ENCODE peak calls at places on chromosomes 13 and 19, in five cellular contexts. X is lower lobe of right lung, O is astrocyte of the spinal cord, V is coronary artery, W is fibroblast of lung. P is an unnamed sample.

GRCh38 chr19:34155686-34156085 is 16.6 kb upstream of the LSM14A start:
- DNase-seq in V (no peak), W (no peak), X (no peak), O (no peak), P (peak; percentile 20)

GRCh38 chr13:44300895-44301638 is 72.6 kb upstream of the SERP2 start:
- DNase-seq in X (no peak), O (peak; percentile 89), V (peak; percentile 85), W (peak; percentile 76), P (peak; percentile 72)

GRCh38 chr13:80988752-80989151 is 647.8 kb upstream of the SPRY2 start:
- DNase-seq in O (no peak), V (no peak), W (no peak), X (no peak), P (no peak)

GRCh38 chr19:55579766-55580621 is 654 bp downstream of the ZNF579 start:
- DNase-seq in V (no peak), O (peak; percentile 47), X (no peak), W (peak; percentile 49), P (peak; percentile 41)

GRCh38 chr19:50158577-50158976 is 4.5 kb downstream of the IZUMO2 start:
- DNase-seq in O (no peak), V (no peak), W (no peak), X (no peak), P (no peak)

GRCh38 chr13:106337096-106337495 is 198.4 kb downstream of the EFNB2 start:
- DNase-seq in W (peak; percentile 52), X (no peak), O (no peak), V (no peak), P (peak; percentile 31)

GRCh38 chr13:114219406-114219805 is 15.3 kb upstream of the CDC16 start:
- DNase-seq in W (no peak), X (no peak), V (no peak), O (no peak), P (no peak)

GRCh38 chr19:52216401-52216800 is 26.5 kb downstream of the PPP2R1A start:
- DNase-seq in X (no peak), O (no peak), V (no peak), W (no peak), P (no peak)

GRCh38 chr13:20465218-20465879 is 60.3 kb downstream of the CRYL1 start:
- DNase-seq in V (no peak), X (no peak), W (peak; percentile 38), O (no peak), P (no peak)

GRCh38 chr19:55536366-55536765 is 567 bp downstream of the SBK2 start:
- DNase-seq in O (no peak), W (no peak), X (no peak), V (no peak), P (no peak)

GRCh38 chr19:17246681-17247425 is 1.1 kb upstream of the NR2F6 start:
- DNase-seq in X (peak; percentile 66), O (peak; percentile 43), W (no peak), V (no peak), P (peak; percentile 70)

GRCh38 chr13:89375839-89376238 is 1704.7 kb downstream of the SLITRK5 start:
- DNase-seq in O (peak; percentile 80), V (no peak), W (peak; percentile 92), X (no peak), P (peak; percentile 92)

GRCh38 chr19:12052057-12052570 is 647 bp downstream of the ZNF878 start:
- DNase-seq in O (no peak), V (no peak), X (no peak), W (no peak), P (no peak)

GRCh38 chr19:35316560-35316959 is 12.4 kb upstream of the CD22 start:
- DNase-seq in V (no peak), W (no peak), X (no peak), O (no peak), P (no peak)

GRCh38 chr19:18469245-18470107 is 31.5 kb upstream of the ISYNA1 start:
- DNase-seq in O (peak; percentile 63), V (no peak), X (peak; percentile 77), W (peak; percentile 75), P (peak; percentile 78)

GRCh38 chr19:2337329-2337707 is 8.8 kb downstream of the SPPL2B start:
- DNase-seq in W (peak; percentile 44), V (no peak), X (no peak), O (peak; percentile 63), P (peak; percentile 74)

GRCh38 chr13:32134991-32135390 is 103.4 kb downstream of the FRY start:
- DNase-seq in O (peak; percentile 10), V (no peak), X (no peak), W (no peak), P (peak; percentile 36)

GRCh38 chr19:8342684-8343482 is at the start of gene KANK3:
- DNase-seq in V (peak; percentile 97), W (peak; percentile 94), O (peak; percentile 93), X (peak; percentile 99), P (peak; percentile 97)

GRCh38 chr19:34313188-34313587 is 51.8 kb upstream of the GPI start:
- DNase-seq in W (peak; percentile 52), X (no peak), O (peak; percentile 80), V (no peak), P (peak; percentile 61)

GRCh38 chr13:32284927-32285632 is 30.1 kb downstream of the ZAR1L start:
- DNase-seq in V (no peak), W (peak; percentile 65), O (peak; percentile 85), X (no peak), P (peak; percentile 83)

GRCh38 chr13:98879965-98880364 is 97.9 kb downstream of the DOCK9 start:
- DNase-seq in X (no peak), V (no peak), W (no peak), O (no peak), P (no peak)

GRCh38 chr19:20503536-20503935 is 62.0 kb downstream of the ZNF737 start:
- DNase-seq in O (peak; percentile 8), X (no peak), V (no peak), W (peak; percentile 64), P (peak; percentile 3)

GRCh38 chr13:98406475-98406874 is 170.4 kb downstream of the STK24 start:
- DNase-seq in O (no peak), X (no peak), W (no peak), V (peak; percentile 45), P (no peak)

GRCh38 chr19:35375505-35376307 is 4.8 kb downstream of the GPR42 start:
- DNase-seq in V (no peak), W (no peak), X (no peak), O (no peak), P (no peak)

GRCh38 chr13:27659466-27659865 is 37.8 kb downstream of the POLR1D start:
- DNase-seq in X (no peak), W (no peak), O (no peak), V (no peak), P (peak; percentile 45)

GRCh38 chr19:17654993-17655392 is 33.2 kb downstream of the UNC13A start:
- DNase-seq in V (no peak), W (no peak), X (no peak), O (no peak), P (no peak)

GRCh38 chr13:112586334-112586733 is 1.6 kb downstream of the TUBGCP3 start:
- DNase-seq in W (no peak), O (no peak), X (no peak), V (no peak), P (no peak)
- H3K4me3 ChIP-seq in W (peak overlapping the region; percentile 99), O (no peak overlapping the region), X (peak overlapping the region; percentile 97), V (peak overlapping the region; percentile 98), P (no peak overlapping the region)

GRCh38 chr13:25232937-25233515 is 54.3 kb downstream of the MTMR6 start:
- DNase-seq in W (peak; percentile 43), V (no peak), O (peak; percentile 26), X (no peak), P (peak; percentile 52)
- TF ChIP-seq CTCF in W (peak; percentile 51), V (no peak), O (peak; percentile 48), X (peak; percentile 53), P (peak; percentile 52)

GRCh38 chr13:102930566-102930965 is 84.7 kb downstream of the ERCC5 start:
- DNase-seq in W (no peak), O (no peak), V (no peak), X (no peak), P (no peak)
- H3K4me3 ChIP-seq in W (no peak overlapping the region), O (no peak overlapping the region), V (no peak overlapping the region), X (no peak overlapping the region), P (no peak overlapping the region)

GRCh38 chr13:73059460-73060250 is 850 bp downstream of the KLF5 start:
- DNase-seq in W (no peak), O (peak; percentile 58), X (peak; percentile 86), V (no peak), P (peak; percentile 29)
- TF ChIP-seq CTCF in W (no peak), O (peak; percentile 19), X (peak; percentile 15), V (no peak), P (no peak)

GRCh38 chr19:1098177-1099051 is 3.2 kb upstream of the POLR2E start:
- DNase-seq in V (no peak), W (no peak), O (no peak), X (peak; percentile 76), P (no peak)

GRCh38 chr19:1103691-1104451 is at the start of gene GPX4:
- DNase-seq in V (peak; percentile 99), X (peak; percentile 99), W (peak; percentile 99), O (peak; percentile 100), P (peak; percentile 100)

GRCh38 chr19:1104452-1105216 is 840 bp downstream of the GPX4 start:
- DNase-seq in V (peak; percentile 89), W (peak; percentile 70), O (peak; percentile 59), X (peak; percentile 88), P (peak; percentile 75)

GRCh38 chr19:1102407-1103106 is 1.2 kb upstream of the GPX4 start:
- DNase-seq in O (peak; percentile 99), X (no peak), V (peak; percentile 92), W (peak; percentile 100), P (peak; percentile 99)

GRCh38 chr19:1101337-1101698 is 2.5 kb upstream of the GPX4 start:
- DNase-seq in X (peak; percentile 77), W (no peak), V (no peak), O (no peak), P (no peak)
- H3K4me3 ChIP-seq in X (peak overlapping the region; percentile 30), W (no peak overlapping the region), V (peak overlapping the region; percentile 60), O (no peak overlapping the region), P (no peak overlapping the region)

GRCh38 chr13:74452881-74453280 is 318.7 kb upstream of the KLF12 start:
- DNase-seq in X (no peak), O (no peak), W (no peak), V (no peak), P (no peak)
- TF ChIP-seq CTCF in X (no peak), O (no peak), W (no peak), V (no peak), P (no peak)

DNA sequence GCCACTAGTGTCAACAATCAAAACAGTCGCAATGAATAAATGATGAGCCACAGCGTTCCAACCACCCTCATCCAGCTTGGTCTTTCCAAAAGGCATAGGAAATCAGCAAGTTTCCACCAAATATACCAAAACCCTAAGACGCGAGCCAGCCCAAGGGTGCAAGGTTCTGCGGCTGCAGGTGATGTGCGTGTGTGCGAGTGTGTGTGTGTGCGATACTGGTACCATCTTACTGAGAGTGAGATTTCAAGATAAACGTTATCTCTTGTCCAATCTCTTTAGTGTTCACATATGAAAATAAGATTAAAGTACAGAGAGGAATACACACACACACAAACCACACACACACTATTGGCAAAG is 895 bp upstream of the TRPC4 start:
- DNase-seq in O (no peak), X (no peak), V (no peak), W (no peak), P (no peak)
- H3K4me3 ChIP-seq in O (peak overlapping the region; percentile 70), X (peak overlapping the region; percentile 48), V (peak overlapping the region; percentile 89), W (peak overlapping the region; percentile 68), P (peak overlapping the region; percentile 83)

DNA sequence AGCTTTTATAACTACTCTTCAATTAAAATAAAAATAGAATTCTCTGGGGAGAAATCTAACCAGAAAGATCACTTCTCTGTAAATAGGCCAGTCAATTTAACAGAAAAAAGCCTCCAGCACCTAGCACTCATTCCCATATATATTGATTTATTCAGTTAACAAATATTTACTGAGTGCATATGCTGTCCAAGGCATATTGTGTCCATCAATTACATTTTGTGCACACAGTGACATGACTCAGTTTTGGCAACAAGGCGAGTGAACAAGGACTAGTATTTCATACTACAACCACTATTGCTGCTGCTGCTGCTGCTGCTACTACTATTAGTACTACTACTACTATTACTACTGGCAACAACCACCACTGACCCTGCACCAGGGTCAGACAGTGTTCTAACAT is 307.0 kb downstream of the RFC3 start:
- DNase-seq in X (no peak), V (no peak), W (no peak), O (no peak), P (no peak)
- TF ChIP-seq CTCF in X (no peak), V (no peak), W (no peak), O (no peak), P (no peak)